ENCODE peak calls at places on chromosomes 11 and 22, in eight cellular contexts. U is fibroblast of pulmonary artery; N is non-pigmented ciliary epithelial cell; G is WERI-Rb-1; I is stimulated activated CD8-positive, alpha-beta memory T cell treated with anti-CD3 and anti-CD28 coated beads, Interleukin-15, amount 100 ng/mL, for 1 hour; O is AG04450; Z is HCT116; Y is bronchial epithelial cell. Q is an unnamed sample.
A peak's percentile ranks its signal among the peaks of the same experiment; 100 is the strongest.

GRCh38 chr11:118868659-118869058 is 15.0 kb upstream of the CXCR5 start:
- DNase-seq in U (no peak), N (no peak), G (no peak), I (no peak), O (no peak), Z (no peak), Y (no peak), Q (no peak)

GRCh38 chr11:97361812-97362378 is 972.1 kb downstream of the JRKL start:
- DNase-seq in U (peak; percentile 41), N (peak; percentile 24), G (no peak), I (no peak), O (no peak), Z (no peak), Y (peak; percentile 81), Q (no peak)

GRCh38 chr11:116326146-116326545 is 446.6 kb downstream of the BUD13 start:
- DNase-seq in U (no peak), N (no peak), G (no peak), I (no peak), O (no peak), Z (no peak), Y (no peak), Q (no peak)

GRCh38 chr11:46127150-46127638 is 5.9 kb upstream of the PHF21A start:
- DNase-seq in U (peak; percentile 81), N (no peak), G (no peak), I (peak; percentile 10), O (no peak), Z (peak; percentile 84), Y (peak; percentile 83), Q (no peak)

GRCh38 chr22:21760640-21761039 is 25.0 kb upstream of the YPEL1 start:
- DNase-seq in U (peak; percentile 38), N (peak; percentile 83), G (no peak), I (no peak), O (peak; percentile 84), Z (no peak), Y (peak; percentile 46), Q (no peak)

GRCh38 chr22:30824711-30825110 is 130.0 kb downstream of the OSBP2 start:
- DNase-seq in U (no peak), N (no peak), G (no peak), I (no peak), O (no peak), Z (no peak), Y (no peak), Q (no peak)

GRCh38 chr11:118227865-118228785 is 3.3 kb upstream of the JAML start:
- DNase-seq in U (no peak), N (no peak), G (no peak), I (no peak), O (no peak), Z (no peak), Y (no peak), Q (no peak)

GRCh38 chr11:46977940-46978595 is 41.5 kb downstream of the CSTPP1 start:
- DNase-seq in U (no peak), N (no peak), G (no peak), I (no peak), O (no peak), Z (no peak), Y (peak; percentile 61), Q (no peak)

GRCh38 chr11:59680287-59681154 is 11.7 kb upstream of the PATL1 start:
- DNase-seq in U (peak; percentile 90), N (no peak), G (peak; percentile 87), I (peak; percentile 27), O (peak; percentile 61), Z (peak; percentile 77), Y (peak; percentile 75), Q (peak; percentile 81)

GRCh38 chr22:25134028-25134427 is 65.6 kb upstream of the CRYBB3 start:
- DNase-seq in U (no peak), N (no peak), G (no peak), I (no peak), O (no peak), Z (no peak), Y (peak; percentile 57), Q (peak; percentile 89)

GRCh38 chr22:19889951-19890350 is 35.3 kb upstream of the GNB1L start:
- DNase-seq in U (no peak), N (no peak), G (no peak), I (no peak), O (no peak), Z (no peak), Y (no peak), Q (peak; percentile 74)

GRCh38 chr22:29570456-29570855 is 10.5 kb downstream of the NIPSNAP1 start:
- DNase-seq in U (no peak), N (no peak), G (no peak), I (no peak), O (no peak), Z (no peak), Y (no peak), Q (no peak)

GRCh38 chr11:2752204-2752772 is 52.5 kb upstream of the KCNQ1OT1 start:
- DNase-seq in U (peak; percentile 27), N (no peak), G (peak; percentile 4), I (no peak), O (no peak), Z (no peak), Y (peak; percentile 17), Q (no peak)

GRCh38 chr11:25838918-25839611 is 492.9 kb upstream of the ANO3 start:
- DNase-seq in U (no peak), N (no peak), G (no peak), I (no peak), O (no peak), Z (no peak), Y (peak; percentile 8), Q (no peak)

GRCh38 chr11:126282361-126282741 is 542 bp upstream of the TIRAP start:
- DNase-seq in U (peak; percentile 44), N (no peak), G (peak; percentile 51), I (no peak), O (no peak), Z (no peak), Y (no peak), Q (peak; percentile 29)

GRCh38 chr11:35419713-35420333 is 465 bp upstream of the SLC1A2 start:
- DNase-seq in U (no peak), N (no peak), G (peak; percentile 78), I (no peak), O (no peak), Z (no peak), Y (no peak), Q (no peak)

GRCh38 chr22:22020425-22020852 is 37.9 kb upstream of the TOP3B start:
- DNase-seq in U (no peak), N (no peak), G (no peak), I (no peak), O (no peak), Z (no peak), Y (no peak), Q (no peak)

GRCh38 chr11:9029477-9029876 is 25.7 kb upstream of the NRIP3 start:
- DNase-seq in U (no peak), N (no peak), G (no peak), I (no peak), O (no peak), Z (no peak), Y (no peak), Q (no peak)